ENCODE peak calls at places on chromosomes 12 and 14, in five cellular contexts. One of them, this sample, is unnamed.

GRCh38 chr14:49940805-49941421 is 48.0 kb downstream of the ARF6 start:
- DNase-seq in Calu3: no peak
- DNase-seq in H9: no peak
- DNase-seq in GM13977: no peak
- DNase-seq in A549: peak; percentile 29
- DNase-seq in this sample: no peak

GRCh38 chr12:95440401-95440800 is 33.6 kb upstream of the METAP2 start:
- DNase-seq in A549: no peak
- DNase-seq in Calu3: no peak
- DNase-seq in H9: no peak
- DNase-seq in GM13977: no peak
- DNase-seq in this sample: no peak

GRCh38 chr12:130916251-130916911 is 37.3 kb upstream of the ADGRD1 start:
- DNase-seq in Calu3: no peak
- DNase-seq in H9: peak; percentile 76
- DNase-seq in A549: peak; percentile 74
- DNase-seq in GM13977: peak; percentile 79
- DNase-seq in this sample: peak; percentile 45

GRCh38 chr12:82486524-82487235 is 128.4 kb downstream of the METTL25 start:
- DNase-seq in H9: no peak
- DNase-seq in Calu3: no peak
- DNase-seq in GM13977: no peak
- DNase-seq in A549: no peak
- DNase-seq in this sample: no peak

GRCh38 chr14:103108749-103109207 is 14.3 kb downstream of the EXOC3L4 start:
- DNase-seq in H9: peak; percentile 50
- DNase-seq in A549: peak; percentile 81
- DNase-seq in Calu3: no peak
- DNase-seq in GM13977: peak; percentile 91
- DNase-seq in this sample: peak; percentile 72

GRCh38 chr12:24770334-24770733 is 178.6 kb downstream of the BCAT1 start:
- DNase-seq in H9: no peak
- DNase-seq in Calu3: no peak
- DNase-seq in A549: no peak
- DNase-seq in GM13977: no peak
- DNase-seq in this sample: no peak

GRCh38 chr14:101048766-101049165 is 145.2 kb upstream of the RTL1 start:
- DNase-seq in A549: no peak
- DNase-seq in H9: no peak
- DNase-seq in Calu3: no peak
- DNase-seq in GM13977: no peak
- DNase-seq in this sample: no peak

GRCh38 chr14:63179383-63179782 is 24.9 kb upstream of the RHOJ start:
- DNase-seq in Calu3: no peak
- DNase-seq in A549: no peak
- DNase-seq in H9: no peak
- DNase-seq in GM13977: no peak
- DNase-seq in this sample: no peak

GRCh38 chr12:76847260-76847659 is 31.6 kb downstream of the CSRP2 start:
- DNase-seq in GM13977: no peak
- DNase-seq in H9: no peak
- DNase-seq in Calu3: no peak
- DNase-seq in A549: no peak
- DNase-seq in this sample: no peak

GRCh38 chr12:57868211-57868610 is 21.7 kb upstream of the CTDSP2 start:
- DNase-seq in H9: no peak
- DNase-seq in Calu3: no peak
- DNase-seq in A549: no peak
- DNase-seq in GM13977: no peak
- DNase-seq in this sample: no peak

GRCh38 chr14:34933301-34933700 is 49.5 kb upstream of the SRP54 start:
- DNase-seq in Calu3: no peak
- DNase-seq in A549: no peak
- DNase-seq in GM13977: no peak
- DNase-seq in H9: no peak
- DNase-seq in this sample: no peak

GRCh38 chr14:103715052-103716000 is at the start of the genes XRCC3 and ZFYVE21:
- DNase-seq in H9: peak; percentile 99
- DNase-seq in A549: peak; percentile 99
- DNase-seq in Calu3: peak; percentile 99
- DNase-seq in GM13977: peak; percentile 100
- DNase-seq in this sample: peak; percentile 100

GRCh38 chr12:1793426-1794210 is 26.7 kb upstream of the LRTM2 start:
- DNase-seq in Calu3: no peak
- DNase-seq in H9: no peak
- DNase-seq in A549: no peak
- DNase-seq in GM13977: no peak
- DNase-seq in this sample: no peak

GRCh38 chr12:7642876-7643309 is 22.8 kb downstream of the APOBEC1 start:
- DNase-seq in GM13977: no peak
- DNase-seq in H9: no peak
- DNase-seq in Calu3: peak; percentile 28
- DNase-seq in A549: peak; percentile 59
- DNase-seq in this sample: peak; percentile 62
- TF ChIP-seq CTCF in GM13977: peak; percentile 51
- TF ChIP-seq CTCF in H9: peak; percentile 97
- TF ChIP-seq CTCF in Calu3: no peak
- TF ChIP-seq CTCF in A549: peak; percentile 83
- TF ChIP-seq CTCF in this sample: peak; percentile 77

DNA sequence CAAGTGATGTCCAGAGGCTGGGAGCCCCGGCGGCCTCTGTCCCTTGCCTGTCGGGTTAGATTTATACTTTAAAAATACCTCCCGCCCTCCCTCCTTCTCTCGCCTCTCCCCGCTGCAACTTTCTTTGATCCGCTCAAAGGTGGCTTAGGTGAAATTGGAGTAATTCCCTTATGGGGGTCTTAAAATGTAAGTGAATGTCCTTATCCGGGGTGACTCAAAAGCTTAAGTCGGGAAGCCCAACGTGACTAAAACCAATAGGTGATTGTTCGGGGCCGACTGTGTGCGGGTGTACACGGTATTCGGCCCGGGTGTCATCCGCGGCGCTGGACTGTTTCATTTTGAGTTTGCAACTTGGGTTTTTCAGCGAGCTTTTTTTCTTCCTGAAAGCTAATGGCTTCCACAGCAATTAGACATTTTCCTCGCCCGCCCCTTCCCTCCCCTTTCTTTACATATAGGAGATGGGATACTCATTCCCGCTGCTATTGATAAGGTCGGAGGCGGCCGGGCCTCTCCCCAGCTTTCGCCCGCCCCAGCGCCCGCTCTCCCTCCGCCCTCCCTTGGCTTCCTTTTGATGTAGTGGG is 2.0 kb upstream of the CCND2 start:
- DNase-seq in H9: no peak
- DNase-seq in GM13977: peak; percentile 74
- DNase-seq in Calu3: no peak
- DNase-seq in A549: no peak
- DNase-seq in this sample: peak; percentile 90
- TF ChIP-seq CTCF in H9: no peak
- TF ChIP-seq CTCF in GM13977: no peak
- TF ChIP-seq CTCF in Calu3: no peak
- TF ChIP-seq CTCF in A549: no peak
- TF ChIP-seq CTCF in this sample: no peak

GRCh38 chr12:49298160-49298559 is 3.2 kb downstream of the PRPH start:
- DNase-seq in A549: peak; percentile 64
- DNase-seq in Calu3: peak; percentile 52
- DNase-seq in GM13977: no peak
- DNase-seq in H9: no peak
- DNase-seq in this sample: peak; percentile 41
- TF ChIP-seq CTCF in A549: peak; percentile 24
- TF ChIP-seq CTCF in Calu3: no peak
- TF ChIP-seq CTCF in GM13977: peak; percentile 22
- TF ChIP-seq CTCF in H9: no peak
- TF ChIP-seq CTCF in this sample: no peak

DNA sequence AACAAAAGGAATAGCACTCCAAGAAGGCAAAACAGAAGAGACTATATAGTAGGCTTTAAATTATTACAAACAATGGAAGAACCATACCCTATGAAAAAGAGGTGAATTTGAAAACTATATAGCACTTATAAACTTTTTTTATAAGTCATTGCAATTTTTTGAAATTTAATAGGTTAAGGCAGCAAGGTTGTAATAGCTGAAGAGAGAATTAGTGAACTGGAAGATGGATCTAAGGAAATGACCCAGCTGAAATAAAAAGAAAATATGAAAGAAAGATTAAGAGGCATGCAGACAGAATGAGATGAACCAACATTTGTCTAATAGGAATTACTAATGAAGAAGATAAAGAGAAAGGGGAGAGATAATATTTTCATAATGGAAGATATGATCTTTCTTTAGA is 9.8 kb downstream of the TESC start:
- DNase-seq in Calu3: no peak
- DNase-seq in H9: no peak
- DNase-seq in GM13977: no peak
- DNase-seq in A549: no peak
- DNase-seq in this sample: no peak
- TF ChIP-seq CTCF in Calu3: no peak
- TF ChIP-seq CTCF in H9: no peak
- TF ChIP-seq CTCF in GM13977: no peak
- TF ChIP-seq CTCF in A549: no peak
- TF ChIP-seq CTCF in this sample: no peak

DNA sequence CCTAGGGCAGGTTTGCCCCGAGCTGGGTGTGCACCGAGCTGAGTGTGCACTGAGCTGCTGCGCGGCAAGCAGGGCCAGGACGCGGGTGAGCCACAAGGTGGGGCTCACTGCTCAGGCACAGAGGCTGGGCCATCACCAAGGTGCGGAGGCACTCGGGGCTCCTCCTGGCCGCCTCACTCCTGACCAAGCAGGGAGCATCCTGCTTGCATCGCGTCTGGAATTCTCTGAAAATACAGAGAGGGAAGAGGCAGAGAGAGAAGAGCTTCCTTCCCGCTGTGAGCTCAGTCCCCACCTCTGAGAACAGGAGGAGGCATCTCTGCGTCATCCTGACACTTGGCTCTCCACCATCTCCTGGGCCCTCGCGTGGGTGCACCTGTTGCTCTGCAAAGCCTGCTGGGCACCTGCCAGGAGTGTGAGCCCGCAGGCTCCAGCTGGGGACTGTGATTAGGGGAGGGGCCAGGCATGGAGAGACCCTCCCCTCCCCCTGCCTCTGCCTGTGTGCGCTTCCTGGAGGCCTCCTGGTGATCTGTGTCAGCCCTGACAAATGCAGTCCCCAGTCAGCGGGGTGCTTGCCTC is 116.3 kb downstream of the GLT1D1 start:
- DNase-seq in A549: peak; percentile 47
- DNase-seq in Calu3: peak; percentile 50
- DNase-seq in GM13977: peak; percentile 76
- DNase-seq in H9: peak; percentile 91
- DNase-seq in this sample: peak; percentile 49
- TF ChIP-seq CTCF in A549: peak; percentile 21
- TF ChIP-seq CTCF in Calu3: peak; percentile 25
- TF ChIP-seq CTCF in GM13977: peak; percentile 76
- TF ChIP-seq CTCF in H9: peak; percentile 85
- TF ChIP-seq CTCF in this sample: peak; percentile 47

GRCh38 chr14:64682173-64682710 is 22.0 kb upstream of the PLEKHG3 start:
- DNase-seq in Calu3: no peak
- DNase-seq in H9: peak; percentile 86
- DNase-seq in GM13977: no peak
- DNase-seq in A549: peak; percentile 28
- DNase-seq in this sample: no peak

GRCh38 chr14:64680675-64681060 is 23.6 kb upstream of the PLEKHG3 start:
- DNase-seq in H9: no peak
- DNase-seq in Calu3: no peak
- DNase-seq in GM13977: no peak
- DNase-seq in A549: no peak
- DNase-seq in this sample: no peak

GRCh38 chr14:64682843-64683242 is 21.4 kb upstream of the PLEKHG3 start:
- DNase-seq in GM13977: no peak
- DNase-seq in H9: no peak
- DNase-seq in A549: no peak
- DNase-seq in Calu3: no peak
- DNase-seq in this sample: no peak

GRCh38 chr14:64683264-64683663 is 21.0 kb upstream of the PLEKHG3 start:
- DNase-seq in Calu3: no peak
- DNase-seq in GM13977: no peak
- DNase-seq in A549: no peak
- DNase-seq in H9: no peak
- DNase-seq in this sample: no peak

DNA sequence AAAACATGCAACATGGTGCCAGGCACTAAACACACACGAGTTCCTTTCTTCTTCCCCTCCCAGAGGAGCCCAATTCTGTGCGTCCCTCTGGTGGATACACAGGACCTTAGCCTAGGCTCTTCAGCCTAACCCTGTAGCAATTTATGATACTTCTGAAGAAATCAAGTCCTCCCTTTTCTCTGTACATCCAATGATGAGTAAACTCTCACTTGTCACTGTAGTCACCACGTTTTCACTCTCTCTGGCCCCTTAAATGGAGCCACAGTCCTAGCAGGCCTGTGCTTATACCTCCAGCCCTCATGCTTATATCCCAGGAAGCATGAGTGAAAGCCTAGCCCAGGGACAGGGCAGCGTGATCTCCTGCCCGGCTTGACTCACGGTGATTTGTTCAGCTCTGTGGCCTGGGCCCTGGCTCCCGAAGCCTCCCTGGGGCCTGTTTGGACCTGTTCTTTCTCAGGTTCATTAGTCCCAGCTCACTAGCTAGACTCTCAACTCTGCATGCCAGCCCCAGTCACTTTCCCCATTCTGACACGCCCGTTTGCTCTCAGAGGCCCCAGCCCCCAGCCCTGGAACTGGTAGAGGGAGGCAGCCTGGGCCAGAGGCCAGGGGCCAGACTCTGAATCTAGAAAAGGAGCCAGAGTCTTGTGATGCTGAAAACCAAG is 24.1 kb upstream of the PLEKHG3 start:
- DNase-seq in Calu3: no peak
- DNase-seq in H9: no peak
- DNase-seq in GM13977: no peak
- DNase-seq in A549: peak; percentile 32
- DNase-seq in this sample: no peak
- TF ChIP-seq CTCF in Calu3: no peak
- TF ChIP-seq CTCF in H9: no peak
- TF ChIP-seq CTCF in GM13977: no peak
- TF ChIP-seq CTCF in A549: no peak
- TF ChIP-seq CTCF in this sample: no peak